ENCODE peak calls at places on chromosomes 13 and 19, in four cellular contexts. D, W, J and P are unnamed samples.

GRCh38 chr13:50805805-50806204 is 37.7 kb downstream of the DLEU7 start:
- DNase-seq in W (no peak), J (no peak), D (no peak), P (no peak)

GRCh38 chr19:17777840-17778620 is 16.9 kb upstream of the B3GNT3 start:
- DNase-seq in J (no peak), D (no peak), W (no peak), P (peak)

GRCh38 chr19:41740415-41741243 is 14.7 kb upstream of the CEACAM6 start:
- DNase-seq in J (no peak), D (no peak), W (no peak), P (no peak)

GRCh38 chr19:13024958-13025653 is 29.8 kb downstream of the NFIX start:
- DNase-seq in J (no peak), D (no peak), W (no peak), P (no peak)

GRCh38 chr13:100625447-100625846 is 36.9 kb upstream of the GGACT start:
- DNase-seq in D (no peak), J (no peak), W (no peak), P (no peak)

GRCh38 chr13:78137404-78138142 is 218.9 kb upstream of the EDNRB start:
- DNase-seq in D (no peak), W (no peak), J (no peak), P (peak)

GRCh38 chr19:31560771-31561080 is 211.5 kb upstream of the TSHZ3 start:
- DNase-seq in W (no peak), D (no peak), J (no peak), P (no peak)

GRCh38 chr19:45876411-45877197 is 9.3 kb downstream of the IRF2BP1 start:
- DNase-seq in J (no peak), D (no peak), W (no peak), P (peak)

GRCh38 chr13:34030782-34031181 is 212.8 kb downstream of the RFC3 start:
- DNase-seq in W (no peak), J (no peak), D (no peak), P (no peak)

GRCh38 chr13:99417821-99418662 is 83.2 kb upstream of the TM9SF2 start:
- DNase-seq in J (no peak), D (no peak), W (no peak), P (no peak)

GRCh38 chr13:40536443-40537113 is 129.9 kb downstream of the FOXO1 start:
- DNase-seq in J (no peak), D (no peak), W (no peak), P (no peak)

GRCh38 chr19:17747205-17748098 is 3.8 kb upstream of the FCHO1 start:
- DNase-seq in J (peak), D (peak), W (peak), P (peak)

GRCh38 chr13:75181906-75182305 is 300.1 kb downstream of the TBC1D4 start:
- DNase-seq in D (no peak), J (no peak), W (no peak), P (no peak)

GRCh38 chr13:72696590-72696989 is 30.8 kb downstream of the MZT1 start:
- DNase-seq in J (no peak), W (no peak), D (no peak), P (no peak)

GRCh38 chr13:36764957-36765356 is 54.1 kb upstream of the RFXAP start:
- DNase-seq in D (no peak), W (no peak), J (no peak), P (no peak)

GRCh38 chr13:25062479-25062878 is 33.5 kb upstream of the PABPC3 start:
- DNase-seq in D (no peak), J (no peak), W (no peak), P (no peak)

GRCh38 chr13:114286808-114287207 is 5.4 kb downstream of the UPF3A start:
- DNase-seq in D (no peak), W (no peak), J (no peak), P (no peak)

GRCh38 chr13:95553614-95554385 is 1.3 kb downstream of the CLDN10 start:
- DNase-seq in J (no peak), D (no peak), W (no peak), P (no peak)

GRCh38 chr19:17873661-17874422 is 2.1 kb downstream of the SLC5A5 start:
- DNase-seq in J (no peak), W (no peak), D (peak), P (no peak)

GRCh38 chr13:103156346-103156998 is 90.3 kb upstream of the SLC10A2 start:
- DNase-seq in W (no peak), D (no peak), J (no peak), P (no peak)